ENCODE peak calls at places on chromosomes 11 and 22, in eight cellular contexts. Y is left ventricle myocardium inferior; X is tibial nerve; T is mesendoderm; Z is aorta; A is fibroblast of lung; E is CD4-positive, CD25-positive, alpha-beta regulatory T cell; J is CD4-positive, alpha-beta memory T cell. I is an unnamed sample. For H3K4me1, the result is how much of the 10 kb centered on the place peaks cover.

GRCh38 chr11:23574149-23574548 is 713.9 kb upstream of the CCDC179 start:
- DNase-seq in E (no peak), Y (no peak), T (no peak), J (no peak), X (no peak), Z (no peak), A (no peak), I (no peak)

GRCh38 chr22:39567135-39567946 is 3.2 kb upstream of the CACNA1I start:
- DNase-seq in J (peak), E (peak), T (no peak), X (no peak), A (no peak), Z (no peak), Y (no peak), I (no peak)

GRCh38 chr22:20615021-20615420 is 107.6 kb downstream of the MED15 start:
- DNase-seq in J (no peak), E (no peak), Y (no peak), T (no peak), X (no peak), Z (no peak), A (no peak), I (no peak)

GRCh38 chr22:39446239-39446721 is 10.5 kb upstream of the MGAT3 start:
- DNase-seq in J (no peak), E (no peak), A (no peak), X (no peak), Z (no peak), Y (no peak), T (peak), I (no peak)

GRCh38 chr11:108224366-108224765 is 1.5 kb downstream of the ATM start:
- DNase-seq in A (no peak), X (no peak), Z (no peak), T (no peak), E (peak), J (no peak), Y (no peak), I (no peak)

GRCh38 chr11:108983621-108984020 is 318.8 kb downstream of the DDX10 start:
- DNase-seq in E (no peak), Y (no peak), J (no peak), A (peak), X (no peak), T (no peak), Z (no peak), I (no peak)

GRCh38 chr11:1942541-1943260 is 4.4 kb upstream of the MRPL23 start:
- DNase-seq in Y (no peak), J (peak), T (no peak), E (no peak), X (no peak), A (no peak), Z (peak), I (peak)

GRCh38 chr11:124754309-124754708 is 2.3 kb upstream of the VSIG2 start:
- DNase-seq in Z (no peak), X (no peak), E (no peak), T (no peak), A (no peak), Y (no peak), J (no peak), I (no peak)

GRCh38 chr11:11442791-11443190 is 89.7 kb upstream of the CSNK2A3 start:
- DNase-seq in Z (no peak), J (no peak), E (no peak), Y (no peak), T (no peak), X (no peak), A (no peak), I (no peak)

GRCh38 chr11:105155679-105156078 is 16.1 kb upstream of the CARD18 start:
- DNase-seq in J (no peak), E (no peak), Y (no peak), T (peak), A (no peak), X (no peak), Z (no peak), I (no peak)

GRCh38 chr11:45609902-45610301 is 55.5 kb downstream of the CHST1 start:
- DNase-seq in E (no peak), Z (no peak), A (no peak), Y (no peak), X (no peak), T (no peak), J (no peak), I (no peak)

GRCh38 chr22:26466196-26466595 is 17.4 kb downstream of the HPS4 start:
- DNase-seq in E (no peak), A (no peak), Z (no peak), T (no peak), X (no peak), Y (no peak), J (no peak), I (no peak)

GRCh38 chr11:74397531-74398243 is 546 bp downstream of the PGM2L1 start:
- DNase-seq in Z (peak), X (no peak), E (peak), T (peak), J (peak), Y (no peak), A (peak), I (no peak)

GRCh38 chr11:72241290-72241781 is 2.6 kb downstream of the PHOX2A start:
- DNase-seq in T (no peak), X (no peak), Z (peak), Y (no peak), A (no peak), J (no peak), E (no peak), I (no peak)

GRCh38 chr11:2806351-2807058 is 79.1 kb downstream of the CDKN1C start:
- DNase-seq in A (no peak), T (no peak), X (no peak), Z (peak), J (no peak), E (no peak), Y (peak), I (peak)

GRCh38 chr11:130148927-130149326 is 10.7 kb upstream of the ST14 start:
- DNase-seq in A (no peak), Y (no peak), X (no peak), T (no peak), J (no peak), E (no peak), Z (no peak), I (no peak)

GRCh38 chr22:30210235-30210831 is 36.2 kb downstream of the LIF start:
- DNase-seq in T (peak), E (no peak), Z (no peak), A (peak), X (no peak), J (no peak), Y (no peak), I (peak)

GRCh38 chr22:28560005-28560742 is 119.5 kb downstream of the TTC28 start:
- DNase-seq in Z (no peak), E (no peak), J (no peak), T (peak), Y (no peak), A (peak), X (no peak), I (no peak)

GRCh38 chr22:35842519-35842913 is 124.8 kb downstream of the APOL5 start:
- DNase-seq in Z (no peak), T (peak), Y (no peak), A (no peak), J (no peak), E (no peak), X (no peak), I (no peak)

GRCh38 chr22:35837328-35837727 is 119.7 kb downstream of the APOL5 start:
- DNase-seq in Y (no peak), X (no peak), J (no peak), T (no peak), E (no peak), A (no peak), Z (no peak), I (no peak)

GRCh38 chr22:35838849-35839646 is 121.4 kb downstream of the APOL5 start:
- DNase-seq in Z (no peak), J (no peak), X (peak), A (peak), Y (no peak), T (peak), E (no peak), I (no peak)

GRCh38 chr22:35841907-35842518 is 124.3 kb downstream of the APOL5 start:
- DNase-seq in J (no peak), T (no peak), E (no peak), A (no peak), X (no peak), Y (no peak), Z (no peak), I (no peak)

GRCh38 chr22:35839811-35840739 is 122.4 kb downstream of the APOL5 start:
- DNase-seq in J (no peak), Y (peak), A (peak), T (peak), E (no peak), X (peak), Z (peak), I (peak)
- H3K4me1 ChIP-seq in J (under half), Y (half or more), A (under half), T (under half), E (under half), X (under half), Z (under half), I (under half)

GRCh38 chr11:20966489-20966888 is 297.1 kb downstream of the NELL1 start:
- DNase-seq in A (no peak), X (no peak), Z (no peak), E (no peak), Y (no peak), J (no peak), T (peak), I (no peak)
- H3K4me1 ChIP-seq in A (under half), X (under half), Z (under half), E (under half), Y (under half), J (under half), T (under half), I (under half)

GRCh38 chr22:36442506-36443197 is 38.8 kb downstream of the TXN2 start:
- DNase-seq in E (no peak), Z (no peak), J (no peak), X (no peak), T (peak), A (no peak), Y (no peak), I (no peak)

GRCh38 chr22:36445158-36445668 is 36.2 kb downstream of the TXN2 start:
- DNase-seq in E (no peak), J (no peak), Y (peak), A (peak), X (no peak), T (no peak), Z (no peak), I (no peak)

GRCh38 chr22:36443198-36443770 is 38.2 kb downstream of the TXN2 start:
- DNase-seq in Z (no peak), J (no peak), Y (no peak), E (no peak), A (peak), X (no peak), T (peak), I (no peak)

GRCh38 chr22:36449776-36450175 is 31.7 kb downstream of the TXN2 start:
- DNase-seq in X (no peak), A (no peak), Z (no peak), Y (no peak), J (no peak), E (no peak), T (no peak), I (no peak)

GRCh38 chr22:36447634-36448033 is 33.8 kb downstream of the TXN2 start:
- DNase-seq in A (no peak), J (no peak), T (no peak), Y (no peak), X (no peak), Z (no peak), E (no peak), I (no peak)
- H3K4me1 ChIP-seq in A (under half), J (half or more), T (under half), Y (under half), X (under half), Z (under half), E (under half), I (under half)

DNA sequence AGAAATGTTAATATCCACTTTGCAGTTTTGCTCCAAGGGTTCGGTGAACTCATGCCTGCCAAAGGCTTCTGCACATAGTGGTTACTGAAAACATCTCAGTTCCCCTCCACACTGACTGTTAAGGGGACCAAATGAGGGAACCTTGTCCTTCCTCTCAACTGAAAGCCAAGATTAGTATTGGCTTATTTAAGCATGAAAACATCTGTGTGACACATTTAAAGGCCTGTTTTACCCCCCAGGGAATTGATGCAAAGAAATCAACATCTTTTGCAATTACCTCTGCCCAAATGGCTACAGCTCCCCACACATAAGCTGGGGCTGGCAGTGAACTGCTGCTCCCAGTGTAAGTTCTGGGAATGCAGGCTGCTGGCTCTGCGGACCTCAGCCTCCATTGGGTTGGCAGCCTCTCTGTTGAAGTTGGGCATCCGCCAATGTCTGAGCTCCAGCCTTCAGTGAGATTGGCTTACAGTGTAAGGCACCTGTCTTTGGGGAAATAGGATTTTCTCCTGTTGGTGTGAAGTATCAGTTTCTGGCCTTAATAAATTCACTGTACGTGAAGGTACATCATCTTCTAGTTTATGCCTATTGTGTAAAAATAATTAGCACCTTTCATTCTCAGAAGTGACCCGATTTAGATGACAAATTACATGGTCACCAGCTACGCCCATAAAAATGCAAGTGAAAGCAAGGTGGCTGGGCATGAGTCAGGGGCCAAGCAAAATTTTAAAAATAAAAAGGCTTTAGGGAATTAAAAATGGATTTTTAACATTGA is 213.4 kb upstream of the SYN3 start:
- DNase-seq in E (no peak), Y (peak), X (peak), J (no peak), T (no peak), Z (peak), A (peak), I (no peak)
- H3K4me1 ChIP-seq in E (under half), Y (under half), X (under half), J (under half), T (under half), Z (under half), A (under half), I (under half)

DNA sequence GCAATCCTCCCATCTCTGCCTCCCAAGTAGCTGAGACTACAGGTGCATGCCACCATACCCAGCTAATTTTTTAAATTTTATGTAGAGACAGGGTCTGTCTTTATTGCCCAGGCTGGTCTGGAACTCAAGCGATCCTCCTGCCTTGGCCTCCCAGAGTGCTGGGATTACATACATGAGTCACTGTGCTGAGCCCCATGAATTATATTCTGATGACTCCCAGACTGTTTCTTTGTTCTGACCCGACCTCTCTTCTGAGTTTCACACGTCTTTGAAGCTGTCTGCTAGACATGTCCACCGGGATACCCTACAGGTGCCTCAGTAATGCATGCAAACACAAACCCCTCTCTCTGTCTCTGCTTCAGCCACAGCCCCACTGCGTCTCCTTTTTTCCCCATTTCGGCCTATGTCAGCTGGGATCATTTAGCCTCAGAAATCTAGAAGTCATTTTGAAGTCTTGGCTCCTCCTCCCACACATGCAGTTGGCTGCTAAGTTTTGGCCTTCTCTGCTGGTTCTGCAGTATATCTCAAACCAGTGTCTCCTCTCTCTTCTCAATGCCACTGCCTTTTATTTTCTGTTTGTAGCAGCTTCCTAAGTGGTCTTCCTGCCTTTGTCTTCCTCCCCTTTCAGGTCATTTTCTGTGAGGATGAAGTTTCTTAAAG is 4.8 kb downstream of the VPS26B start:
- DNase-seq in T (no peak), Z (no peak), X (no peak), E (no peak), Y (no peak), J (no peak), A (no peak), I (no peak)
- H3K4me1 ChIP-seq in T (under half), Z (under half), X (under half), E (under half), Y (half or more), J (half or more), A (under half), I (under half)

GRCh38 chr11:117820516-117820915 is 4.0 kb downstream of the FXYD2 start:
- DNase-seq in X (no peak), J (no peak), T (no peak), A (no peak), Y (no peak), E (no peak), Z (no peak), I (peak)

GRCh38 chr11:117822031-117822521 is 2.5 kb downstream of the FXYD2 start:
- DNase-seq in Z (peak), E (peak), J (no peak), Y (no peak), T (peak), A (no peak), X (peak), I (peak)

GRCh38 chr11:117820071-117820470 is 4.5 kb downstream of the FXYD2 start:
- DNase-seq in X (no peak), J (no peak), Z (no peak), E (no peak), Y (no peak), T (no peak), A (no peak), I (no peak)

GRCh38 chr11:117822522-117823033 is 2.0 kb downstream of the FXYD2 start:
- DNase-seq in A (no peak), X (no peak), T (no peak), J (no peak), Z (peak), E (no peak), Y (no peak), I (peak)

DNA sequence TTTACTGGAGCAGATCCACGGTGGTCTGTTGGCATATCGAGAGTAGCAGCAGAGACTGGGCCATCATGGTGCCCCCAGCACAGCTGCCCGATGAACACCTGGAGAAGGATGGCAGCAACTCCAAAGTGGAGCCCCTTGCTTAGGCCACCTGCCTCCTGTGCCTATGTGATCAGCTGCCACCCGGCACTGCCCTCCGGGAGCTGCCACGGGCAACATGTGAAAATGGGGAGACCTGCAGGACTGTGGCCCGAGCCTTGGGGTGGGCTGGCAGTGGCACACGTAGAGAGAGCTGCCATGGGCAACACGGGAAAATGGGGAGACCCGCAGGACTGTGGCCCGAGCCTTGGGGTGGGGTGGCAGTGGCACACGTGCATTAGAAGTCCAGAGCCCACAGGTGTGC is 3.1 kb downstream of the FXYD2 start:
- DNase-seq in Z (peak), A (no peak), E (no peak), T (no peak), X (no peak), J (no peak), Y (no peak), I (peak)
- H3K4me1 ChIP-seq in Z (under half), A (under half), E (under half), T (under half), X (under half), J (under half), Y (half or more), I (under half)

GRCh38 chr22:22825213-22825593 is 62.4 kb upstream of the IGLL5 start:
- DNase-seq in Y (no peak), J (no peak), T (no peak), Z (no peak), A (no peak), X (no peak), E (no peak), I (no peak)
- H3K4me1 ChIP-seq in Y (under half), J (under half), T (under half), Z (under half), A (under half), X (under half), E (under half), I (under half)

GRCh38 chr11:114316980-114317675 is 20.9 kb downstream of the NNMT start:
- DNase-seq in A (no peak), T (no peak), Y (no peak), Z (no peak), J (no peak), E (no peak), X (no peak), I (no peak)

GRCh38 chr11:114318361-114318760 is 22.2 kb downstream of the NNMT start:
- DNase-seq in T (no peak), J (no peak), X (no peak), Y (no peak), Z (no peak), E (no peak), A (no peak), I (no peak)

GRCh38 chr11:114321621-114322257 is 25.5 kb downstream of the NNMT start:
- DNase-seq in Y (peak), X (no peak), J (no peak), E (no peak), A (peak), Z (peak), T (no peak), I (no peak)

GRCh38 chr11:114317738-114318137 is 21.5 kb downstream of the NNMT start:
- DNase-seq in X (no peak), J (no peak), T (peak), Y (peak), Z (peak), A (peak), E (no peak), I (no peak)

GRCh38 chr11:114319716-114320328 is 23.6 kb downstream of the NNMT start:
- DNase-seq in Y (no peak), T (peak), A (no peak), X (no peak), E (no peak), J (no peak), Z (no peak), I (no peak)
- H3K4me1 ChIP-seq in Y (under half), T (under half), A (under half), X (under half), E (under half), J (under half), Z (under half), I (under half)

I was measured in RWPE2.